ENCODE peak calls at places on chromosome 1, in ten cellular contexts. H is testis; Y is A549; U is GM23338; E is Peyer's patch; P is tibial artery; F is neural progenitor cell; R is CD8-positive, alpha-beta T cell; J is right lobe of liver; Q is HepG2. C is an unnamed sample.
A peak's percentile ranks its signal among the peaks of the same experiment; 100 is the strongest.

GRCh38 chr1:178485467-178486098 is 11.2 kb downstream of the CLEC20A start:
- DNase-seq in H (no peak), Y (no peak), U (no peak), E (no peak), P (no peak), F (no peak), R (no peak), J (no peak), Q (no peak), C (no peak)

GRCh38 chr1:8077602-8078001 is 51.5 kb upstream of the ERRFI1 start:
- DNase-seq in H (no peak), Y (no peak), U (no peak), E (no peak), P (no peak), F (no peak), R (no peak), J (no peak), Q (no peak), C (peak; percentile 53)

GRCh38 chr1:190658907-190659306 is 181.2 kb upstream of the BRINP3 start:
- DNase-seq in H (no peak), Y (no peak), U (no peak), E (no peak), P (no peak), F (no peak), R (no peak), J (no peak), Q (no peak), C (no peak)

GRCh38 chr1:96966536-96967138 is 245.1 kb downstream of the PTBP2 start:
- DNase-seq in H (peak; percentile 93), Y (peak; percentile 66), U (peak; percentile 69), E (peak; percentile 90), P (peak; percentile 87), F (peak; percentile 64), R (peak; percentile 62), J (peak; percentile 76), Q (peak; percentile 35), C (peak; percentile 55)

GRCh38 chr1:215970406-215970805 is 403.3 kb downstream of the KCTD3 start:
- DNase-seq in H (no peak), Y (no peak), U (no peak), E (no peak), P (no peak), F (no peak), R (no peak), J (no peak), Q (no peak), C (no peak)

GRCh38 chr1:202760589-202760988 is 47.6 kb downstream of the KDM5B start:
- DNase-seq in H (no peak), Y (no peak), U (no peak), E (no peak), P (no peak), F (no peak), R (no peak), J (no peak), Q (no peak), C (no peak)

GRCh38 chr1:177170756-177171535 is at the start of gene BRINP2:
- DNase-seq in H (peak; percentile 66), Y (peak; percentile 46), U (peak; percentile 95), E (no peak), P (no peak), F (peak; percentile 91), R (no peak), J (no peak), Q (no peak), C (no peak)

GRCh38 chr1:86466986-86467385 is 1.7 kb upstream of the CLCA1 start:
- DNase-seq in H (no peak), Y (no peak), U (no peak), E (no peak), P (no peak), F (no peak), R (no peak), J (no peak), Q (no peak), C (no peak)

GRCh38 chr1:115727706-115728249 is 40.7 kb downstream of the CASQ2 start:
- DNase-seq in H (peak; percentile 42), Y (peak; percentile 1), U (no peak), E (peak; percentile 67), P (peak; percentile 85), F (peak; percentile 25), R (no peak), J (peak; percentile 61), Q (peak; percentile 89), C (peak; percentile 67)

GRCh38 chr1:198901280-198901679 is 262.4 kb downstream of the PTPRC start:
- DNase-seq in H (no peak), Y (no peak), U (no peak), E (no peak), P (no peak), F (no peak), R (no peak), J (no peak), Q (no peak), C (no peak)

GRCh38 chr1:113860891-113861290 is 10.6 kb downstream of the PTPN22 start:
- DNase-seq in H (no peak), Y (no peak), U (no peak), E (no peak), P (no peak), F (no peak), R (no peak), J (no peak), Q (no peak), C (no peak)

GRCh38 chr1:77473690-77474089 is 191.9 kb downstream of the AK5 start:
- DNase-seq in H (no peak), Y (peak; percentile 30), U (no peak), E (no peak), P (no peak), F (no peak), R (no peak), J (no peak), Q (no peak), C (peak; percentile 60)

GRCh38 chr1:168400139-168400538 is 119.5 kb downstream of the TBX19 start:
- DNase-seq in H (no peak), Y (no peak), U (no peak), E (no peak), P (no peak), F (no peak), R (no peak), J (no peak), Q (no peak), C (no peak)

GRCh38 chr1:15311886-15312285 is 64.9 kb downstream of the FHAD1 start:
- DNase-seq in H (no peak), Y (no peak), U (no peak), E (no peak), P (no peak), F (no peak), R (no peak), J (no peak), Q (no peak), C (no peak)

GRCh38 chr1:216566809-216567208 is 143.6 kb upstream of the USH2A start:
- DNase-seq in H (no peak), Y (peak; percentile 10), U (peak; percentile 24), E (no peak), P (no peak), F (no peak), R (no peak), J (no peak), Q (no peak), C (peak; percentile 26)

GRCh38 chr1:166164995-166165660 is 1.7 kb downstream of the FAM78B start:
- DNase-seq in H (peak; percentile 76), Y (peak; percentile 69), U (peak; percentile 84), E (peak; percentile 52), P (peak; percentile 29), F (peak; percentile 89), R (no peak), J (peak; percentile 53), Q (peak; percentile 8), C (peak; percentile 16)
- TF ChIP-seq CTCF in H (peak; percentile 35), Y (peak; percentile 39), U (peak; percentile 56), E (peak; percentile 19), P (peak; percentile 34), F (peak; percentile 70), R (no peak), J (peak; percentile 21), Q (peak; percentile 52), C (peak; percentile 51)

GRCh38 chr1:153565529-153566374 is at the start of gene S100A2:
- DNase-seq in H (no peak), Y (peak; percentile 90), U (no peak), E (peak; percentile 84), P (peak; percentile 79), F (no peak), R (no peak), J (no peak), Q (peak; percentile 40), C (peak; percentile 98)
- H3K4me1 ChIP-seq in H (peaks cover 26% of the 10 kb centered on the region), Y (peaks cover 61% of the 10 kb centered on the region), U (peaks cover 18% of the 10 kb centered on the region), E (peaks cover 12% of the 10 kb centered on the region), P (peaks cover 39% of the 10 kb centered on the region), F (peaks cover 17% of the 10 kb centered on the region), R (peaks cover 17% of the 10 kb centered on the region), J (no peaks in the 10 kb centered on the region), Q (peaks cover 51% of the 10 kb centered on the region), C (peaks cover 9% of the 10 kb centered on the region)

DNA sequence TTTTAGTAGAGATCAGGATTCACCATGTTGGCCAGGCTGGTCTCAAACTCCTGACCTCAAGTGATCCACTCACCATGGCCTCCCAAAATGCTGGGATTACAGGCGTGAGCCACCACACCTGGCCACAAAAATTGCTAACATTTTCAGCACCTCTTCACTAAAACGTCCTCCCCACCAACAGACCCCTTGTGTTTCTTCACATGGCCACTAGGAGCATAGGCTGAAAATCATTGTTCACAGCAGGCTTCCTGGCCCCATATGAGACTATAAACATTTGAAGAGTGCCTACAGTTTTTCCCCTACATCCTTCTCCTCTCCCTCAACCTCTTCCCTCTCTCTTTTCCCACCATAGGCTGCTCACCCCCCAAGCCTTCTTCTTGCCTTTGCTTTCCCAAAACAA is 28.0 kb upstream of the SFPQ start:
- DNase-seq in H (no peak), Y (peak; percentile 30), U (peak; percentile 82), E (no peak), P (no peak), F (peak; percentile 41), R (no peak), J (no peak), Q (peak; percentile 23), C (no peak)
- TF ChIP-seq CTCF in H (no peak), Y (peak; percentile 19), U (peak; percentile 55), E (peak; percentile 23), P (no peak), F (peak; percentile 56), R (peak; percentile 45), J (peak; percentile 20), Q (peak; percentile 41), C (peak; percentile 53)

GRCh38 chr1:23528245-23528978 is 2.6 kb downstream of the E2F2 start:
- DNase-seq in H (peak; percentile 83), Y (peak; percentile 92), U (no peak), E (peak; percentile 95), P (peak; percentile 81), F (no peak), R (peak; percentile 80), J (peak; percentile 88), Q (peak; percentile 85), C (peak; percentile 55)

GRCh38 chr1:23526329-23527041 is 4.5 kb downstream of the E2F2 start:
- DNase-seq in H (no peak), Y (no peak), U (no peak), E (no peak), P (no peak), F (no peak), R (no peak), J (no peak), Q (no peak), C (no peak)

GRCh38 chr1:23529146-23530088 is 1.6 kb downstream of the E2F2 start:
- DNase-seq in H (peak; percentile 88), Y (peak; percentile 28), U (no peak), E (peak; percentile 55), P (no peak), F (no peak), R (no peak), J (no peak), Q (no peak), C (no peak)

GRCh38 chr1:23525558-23526174 is 5.4 kb downstream of the E2F2 start:
- DNase-seq in H (no peak), Y (no peak), U (no peak), E (peak; percentile 79), P (no peak), F (no peak), R (no peak), J (no peak), Q (no peak), C (no peak)

GRCh38 chr1:23527366-23527765 is 3.7 kb downstream of the E2F2 start:
- DNase-seq in H (no peak), Y (no peak), U (no peak), E (no peak), P (no peak), F (no peak), R (no peak), J (no peak), Q (no peak), C (no peak)
- H3K4me1 ChIP-seq in H (peaks cover 38% of the 10 kb centered on the region), Y (peaks cover 71% of the 10 kb centered on the region), U (peaks cover 28% of the 10 kb centered on the region), E (peaks cover 8% of the 10 kb centered on the region), P (peaks cover 35% of the 10 kb centered on the region), F (peaks cover 37% of the 10 kb centered on the region), R (peaks cover 80% of the 10 kb centered on the region), J (no peaks in the 10 kb centered on the region), Q (peaks cover 53% of the 10 kb centered on the region), C (peaks cover 3% of the 10 kb centered on the region)

C was measured in foreskin keratinocyte.